ENCODE peak calls at places on chromosomes 7 and 10, in four cellular contexts. Z is IMR-90, M is sigmoid colon, X is PC-9. T is an unnamed sample.

GRCh38 chr7:72785166-72785955 is 42.6 kb downstream of the TYW1B start:
- DNase-seq in Z (peak), M (no peak), X (no peak), T (no peak)

GRCh38 chr7:103748680-103749079 is 240.8 kb downstream of the RELN start:
- DNase-seq in Z (no peak), M (no peak), X (no peak), T (no peak)

GRCh38 chr7:108461855-108462254 is 5.6 kb upstream of the NRCAM start:
- DNase-seq in Z (no peak), M (no peak), X (no peak), T (no peak)

GRCh38 chr7:39027491-39027890 is 49.8 kb downstream of the POU6F2 start:
- DNase-seq in Z (no peak), M (no peak), X (no peak), T (no peak)

GRCh38 chr10:46232084-46232483 is 54.7 kb upstream of the ANTXRL start:
- DNase-seq in Z (no peak), M (peak), X (peak), T (peak)

GRCh38 chr10:129796611-129797420 is 167.3 kb downstream of the EBF3 start:
- DNase-seq in Z (no peak), M (no peak), X (no peak), T (no peak)

GRCh38 chr7:12567015-12567414 is 3.5 kb upstream of the SCIN start:
- DNase-seq in Z (no peak), M (no peak), X (no peak), T (no peak)

GRCh38 chr10:124353091-124353815 is 65.5 kb downstream of the OAT start:
- DNase-seq in Z (no peak), M (no peak), X (no peak), T (peak)

GRCh38 chr10:123472606-123473005 is 193.5 kb upstream of the GPR26 start:
- DNase-seq in Z (no peak), M (no peak), X (no peak), T (no peak)

GRCh38 chr7:64463636-64464375 is 99.1 kb downstream of the ZNF680 start:
- DNase-seq in Z (peak), M (peak), X (peak), T (peak)

GRCh38 chr10:71270301-71270777 is 48.7 kb upstream of the SLC29A3 start:
- DNase-seq in Z (peak), M (no peak), X (no peak), T (no peak)

GRCh38 chr7:703049-703448 is 23.4 kb upstream of the DNAAF5 start:
- DNase-seq in Z (no peak), M (no peak), X (no peak), T (no peak)

GRCh38 chr7:44639701-44640321 is 33.4 kb downstream of the OGDH start:
- DNase-seq in Z (peak), M (no peak), X (peak), T (peak)

GRCh38 chr10:14093735-14094484 is 236.8 kb downstream of the FRMD4A start:
- DNase-seq in Z (peak), M (no peak), X (peak), T (no peak)

GRCh38 chr10:67763499-67764011 is 67.6 kb upstream of the CTNNA3 start:
- DNase-seq in Z (peak), M (peak), X (peak), T (peak)

GRCh38 chr7:100154651-100155491 is 3.7 kb downstream of the TRAPPC14 start:
- DNase-seq in Z (no peak), M (no peak), X (no peak), T (no peak)

GRCh38 chr7:100153713-100154519 is 4.6 kb downstream of the TRAPPC14 start:
- DNase-seq in Z (no peak), M (no peak), X (no peak), T (no peak)

GRCh38 chr7:100155553-100156317 is 2.8 kb downstream of the TRAPPC14 start:
- DNase-seq in Z (no peak), M (no peak), X (no peak), T (no peak)

GRCh38 chr7:100152937-100153666 is 4.4 kb downstream of the LAMTOR4 start:
- DNase-seq in Z (no peak), M (no peak), X (no peak), T (no peak)

GRCh38 chr7:100152404-100152803 is 3.7 kb downstream of the LAMTOR4 start:
- DNase-seq in Z (no peak), M (no peak), X (no peak), T (no peak)
- TF ChIP-seq CTCF in Z (no peak), M (no peak), X (no peak), T (no peak)

GRCh38 chr7:129168219-129168991 is 20.0 kb upstream of the SMO start:
- DNase-seq in Z (no peak), M (no peak), X (no peak), T (no peak)
- H3K27ac ChIP-seq in Z (no peak), M (peak), X (no peak), T (peak)

GRCh38 chr10:100265821-100266485 is 1.5 kb downstream of the CWF19L1 start:
- DNase-seq in Z (no peak), M (no peak), X (no peak), T (no peak)
- H3K4me3 ChIP-seq in Z (no peak), M (peak), X (peak), T (no peak)

DNA sequence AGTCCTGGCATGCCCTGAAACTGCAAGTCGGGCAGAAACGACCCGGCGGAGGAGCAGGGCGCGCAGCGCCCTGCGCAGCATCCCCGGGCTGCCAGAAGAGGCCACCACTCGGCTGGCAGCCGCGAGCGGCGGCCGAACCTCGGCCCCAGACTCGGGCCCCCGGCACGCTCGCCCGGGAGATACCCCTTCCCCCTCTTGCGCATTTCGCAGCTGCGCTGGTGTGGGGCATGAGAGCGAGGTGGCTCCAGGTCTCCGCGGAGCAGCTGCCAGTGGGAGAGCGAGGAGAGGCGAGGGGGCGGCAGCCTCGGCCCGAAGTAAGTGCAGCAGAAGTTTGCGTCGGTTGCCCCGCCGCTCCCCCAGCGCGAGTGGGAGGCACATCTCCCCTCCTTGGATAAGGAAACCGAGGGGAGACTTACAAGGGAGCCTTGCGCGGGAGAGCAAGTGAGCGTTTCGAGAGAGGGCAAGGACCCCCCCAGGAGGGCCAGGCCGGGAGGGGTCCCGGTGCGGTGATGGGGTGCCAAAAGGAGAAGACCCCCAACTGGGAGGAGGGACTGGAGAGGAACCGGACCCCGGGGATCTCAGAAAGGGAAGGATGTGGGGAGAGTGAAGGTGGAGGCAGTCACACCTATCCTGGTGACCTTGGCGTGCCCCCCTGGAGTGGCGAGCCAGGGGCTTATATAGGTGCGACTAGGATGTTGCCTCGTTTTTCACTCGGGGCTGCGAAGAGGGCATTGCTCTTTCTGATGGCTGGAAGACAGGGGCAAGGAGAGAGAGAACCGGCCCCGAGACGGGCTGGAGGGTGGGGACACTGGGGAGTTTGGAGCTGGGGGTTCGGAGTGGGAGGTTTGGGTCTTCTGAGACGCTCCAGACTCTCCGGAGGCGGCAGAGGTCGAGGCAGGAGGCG is 256.3 kb downstream of the OTUD1 start:
- DNase-seq in Z (no peak), M (no peak), X (no peak), T (no peak)
- TF ChIP-seq CTCF in Z (no peak), M (no peak), X (no peak), T (no peak)

T was measured in coronary artery.